ENCODE peak calls at places on chromosome 12, in eight cellular contexts. One of them, this sample, is unnamed.

GRCh38 chr12:115867854-115868253 is 409.6 kb downstream of the MED13L start:
- DNase-seq in activated CD8-positive, alpha-beta memory T cell treated with anti-CD3 and anti-CD28 coated beads, Interleukin-2, amount 50 U/mL, for 4 hours: no peak
- DNase-seq in stomach: no peak
- DNase-seq in B cell: no peak
- DNase-seq in sciatic nerve: no peak
- DNase-seq in neural crest cell: no peak
- DNase-seq in stimulated activated CD8-positive, alpha-beta memory T cell treated with anti-CD3 and anti-CD28 coated beads, Interleukin-15, amount 100 ng/mL, for 24 hours: no peak
- DNase-seq in HuH-7.5: no peak
- DNase-seq in this sample: no peak

GRCh38 chr12:110543252-110543959 is 39.7 kb downstream of the PPTC7 start:
- DNase-seq in B cell: no peak
- DNase-seq in sciatic nerve: peak; percentile 92
- DNase-seq in activated CD8-positive, alpha-beta memory T cell treated with anti-CD3 and anti-CD28 coated beads, Interleukin-2, amount 50 U/mL, for 4 hours: no peak
- DNase-seq in neural crest cell: no peak
- DNase-seq in stomach: peak; percentile 91
- DNase-seq in stimulated activated CD8-positive, alpha-beta memory T cell treated with anti-CD3 and anti-CD28 coated beads, Interleukin-15, amount 100 ng/mL, for 24 hours: no peak
- DNase-seq in HuH-7.5: no peak
- DNase-seq in this sample: no peak

GRCh38 chr12:89135976-89136634 is 216.2 kb downstream of the DUSP6 start:
- DNase-seq in sciatic nerve: no peak
- DNase-seq in stomach: no peak
- DNase-seq in neural crest cell: no peak
- DNase-seq in stimulated activated CD8-positive, alpha-beta memory T cell treated with anti-CD3 and anti-CD28 coated beads, Interleukin-15, amount 100 ng/mL, for 24 hours: no peak
- DNase-seq in B cell: peak; percentile 12
- DNase-seq in HuH-7.5: no peak
- DNase-seq in activated CD8-positive, alpha-beta memory T cell treated with anti-CD3 and anti-CD28 coated beads, Interleukin-2, amount 50 U/mL, for 4 hours: no peak
- DNase-seq in this sample: no peak

GRCh38 chr12:68779280-68779679 is 28.7 kb upstream of the MDM2 start:
- DNase-seq in sciatic nerve: no peak
- DNase-seq in B cell: no peak
- DNase-seq in activated CD8-positive, alpha-beta memory T cell treated with anti-CD3 and anti-CD28 coated beads, Interleukin-2, amount 50 U/mL, for 4 hours: no peak
- DNase-seq in neural crest cell: no peak
- DNase-seq in stomach: no peak
- DNase-seq in stimulated activated CD8-positive, alpha-beta memory T cell treated with anti-CD3 and anti-CD28 coated beads, Interleukin-15, amount 100 ng/mL, for 24 hours: no peak
- DNase-seq in HuH-7.5: no peak
- DNase-seq in this sample: no peak

GRCh38 chr12:42922512-42922865 is 332.9 kb upstream of the PRICKLE1 start:
- DNase-seq in neural crest cell: no peak
- DNase-seq in B cell: no peak
- DNase-seq in sciatic nerve: no peak
- DNase-seq in stimulated activated CD8-positive, alpha-beta memory T cell treated with anti-CD3 and anti-CD28 coated beads, Interleukin-15, amount 100 ng/mL, for 24 hours: no peak
- DNase-seq in stomach: no peak
- DNase-seq in HuH-7.5: no peak
- DNase-seq in activated CD8-positive, alpha-beta memory T cell treated with anti-CD3 and anti-CD28 coated beads, Interleukin-2, amount 50 U/mL, for 4 hours: no peak
- DNase-seq in this sample: no peak

GRCh38 chr12:19575307-19576243 is 136.3 kb downstream of the AEBP2 start:
- DNase-seq in activated CD8-positive, alpha-beta memory T cell treated with anti-CD3 and anti-CD28 coated beads, Interleukin-2, amount 50 U/mL, for 4 hours: no peak
- DNase-seq in stomach: peak; percentile 39
- DNase-seq in stimulated activated CD8-positive, alpha-beta memory T cell treated with anti-CD3 and anti-CD28 coated beads, Interleukin-15, amount 100 ng/mL, for 24 hours: no peak
- DNase-seq in B cell: no peak
- DNase-seq in sciatic nerve: no peak
- DNase-seq in neural crest cell: no peak
- DNase-seq in HuH-7.5: no peak
- DNase-seq in this sample: no peak

GRCh38 chr12:41661141-41661540 is 473.0 kb downstream of the PDZRN4 start:
- DNase-seq in stimulated activated CD8-positive, alpha-beta memory T cell treated with anti-CD3 and anti-CD28 coated beads, Interleukin-15, amount 100 ng/mL, for 24 hours: no peak
- DNase-seq in B cell: no peak
- DNase-seq in neural crest cell: no peak
- DNase-seq in activated CD8-positive, alpha-beta memory T cell treated with anti-CD3 and anti-CD28 coated beads, Interleukin-2, amount 50 U/mL, for 4 hours: no peak
- DNase-seq in stomach: no peak
- DNase-seq in HuH-7.5: no peak
- DNase-seq in sciatic nerve: no peak
- DNase-seq in this sample: no peak

GRCh38 chr12:52201520-52201839 is 9.7 kb upstream of the KRT80 start:
- DNase-seq in B cell: no peak
- DNase-seq in stimulated activated CD8-positive, alpha-beta memory T cell treated with anti-CD3 and anti-CD28 coated beads, Interleukin-15, amount 100 ng/mL, for 24 hours: no peak
- DNase-seq in HuH-7.5: no peak
- DNase-seq in sciatic nerve: no peak
- DNase-seq in activated CD8-positive, alpha-beta memory T cell treated with anti-CD3 and anti-CD28 coated beads, Interleukin-2, amount 50 U/mL, for 4 hours: no peak
- DNase-seq in neural crest cell: no peak
- DNase-seq in stomach: no peak
- DNase-seq in this sample: no peak

GRCh38 chr12:59151243-59151642 is 230.9 kb upstream of the LRIG3 start:
- DNase-seq in stimulated activated CD8-positive, alpha-beta memory T cell treated with anti-CD3 and anti-CD28 coated beads, Interleukin-15, amount 100 ng/mL, for 24 hours: no peak
- DNase-seq in B cell: no peak
- DNase-seq in stomach: no peak
- DNase-seq in sciatic nerve: no peak
- DNase-seq in neural crest cell: no peak
- DNase-seq in activated CD8-positive, alpha-beta memory T cell treated with anti-CD3 and anti-CD28 coated beads, Interleukin-2, amount 50 U/mL, for 4 hours: no peak
- DNase-seq in HuH-7.5: no peak
- DNase-seq in this sample: no peak

GRCh38 chr12:51661836-51662235 is 70.8 kb downstream of the SCN8A start:
- DNase-seq in sciatic nerve: no peak
- DNase-seq in stimulated activated CD8-positive, alpha-beta memory T cell treated with anti-CD3 and anti-CD28 coated beads, Interleukin-15, amount 100 ng/mL, for 24 hours: no peak
- DNase-seq in stomach: no peak
- DNase-seq in HuH-7.5: no peak
- DNase-seq in activated CD8-positive, alpha-beta memory T cell treated with anti-CD3 and anti-CD28 coated beads, Interleukin-2, amount 50 U/mL, for 4 hours: no peak
- DNase-seq in B cell: no peak
- DNase-seq in neural crest cell: no peak
- DNase-seq in this sample: no peak

GRCh38 chr12:58395470-58395869 is 454.1 kb downstream of the ATP23 start:
- DNase-seq in sciatic nerve: no peak
- DNase-seq in stimulated activated CD8-positive, alpha-beta memory T cell treated with anti-CD3 and anti-CD28 coated beads, Interleukin-15, amount 100 ng/mL, for 24 hours: no peak
- DNase-seq in HuH-7.5: no peak
- DNase-seq in neural crest cell: no peak
- DNase-seq in stomach: no peak
- DNase-seq in activated CD8-positive, alpha-beta memory T cell treated with anti-CD3 and anti-CD28 coated beads, Interleukin-2, amount 50 U/mL, for 4 hours: no peak
- DNase-seq in B cell: no peak
- DNase-seq in this sample: no peak

GRCh38 chr12:67520611-67521010 is 127.9 kb upstream of the DYRK2 start:
- DNase-seq in sciatic nerve: no peak
- DNase-seq in stomach: no peak
- DNase-seq in neural crest cell: no peak
- DNase-seq in HuH-7.5: no peak
- DNase-seq in B cell: no peak
- DNase-seq in stimulated activated CD8-positive, alpha-beta memory T cell treated with anti-CD3 and anti-CD28 coated beads, Interleukin-15, amount 100 ng/mL, for 24 hours: no peak
- DNase-seq in activated CD8-positive, alpha-beta memory T cell treated with anti-CD3 and anti-CD28 coated beads, Interleukin-2, amount 50 U/mL, for 4 hours: no peak
- DNase-seq in this sample: no peak

GRCh38 chr12:6941786-6942185 is 1.8 kb upstream of the RNU7-1 start:
- DNase-seq in HuH-7.5: no peak
- DNase-seq in sciatic nerve: no peak
- DNase-seq in neural crest cell: no peak
- DNase-seq in stimulated activated CD8-positive, alpha-beta memory T cell treated with anti-CD3 and anti-CD28 coated beads, Interleukin-15, amount 100 ng/mL, for 24 hours: no peak
- DNase-seq in stomach: no peak
- DNase-seq in B cell: no peak
- DNase-seq in activated CD8-positive, alpha-beta memory T cell treated with anti-CD3 and anti-CD28 coated beads, Interleukin-2, amount 50 U/mL, for 4 hours: no peak
- DNase-seq in this sample: no peak

GRCh38 chr12:17928708-17929366 is 161.2 kb downstream of the RERGL start:
- DNase-seq in HuH-7.5: no peak
- DNase-seq in sciatic nerve: no peak
- DNase-seq in stomach: no peak
- DNase-seq in neural crest cell: no peak
- DNase-seq in activated CD8-positive, alpha-beta memory T cell treated with anti-CD3 and anti-CD28 coated beads, Interleukin-2, amount 50 U/mL, for 4 hours: no peak
- DNase-seq in stimulated activated CD8-positive, alpha-beta memory T cell treated with anti-CD3 and anti-CD28 coated beads, Interleukin-15, amount 100 ng/mL, for 24 hours: no peak
- DNase-seq in B cell: no peak
- DNase-seq in this sample: no peak

GRCh38 chr12:109775172-109775881 is 57.9 kb downstream of the TRPV4 start:
- DNase-seq in activated CD8-positive, alpha-beta memory T cell treated with anti-CD3 and anti-CD28 coated beads, Interleukin-2, amount 50 U/mL, for 4 hours: peak; percentile 73
- DNase-seq in HuH-7.5: peak; percentile 96
- DNase-seq in stomach: peak; percentile 82
- DNase-seq in neural crest cell: peak; percentile 86
- DNase-seq in B cell: peak; percentile 81
- DNase-seq in stimulated activated CD8-positive, alpha-beta memory T cell treated with anti-CD3 and anti-CD28 coated beads, Interleukin-15, amount 100 ng/mL, for 24 hours: peak; percentile 59
- DNase-seq in sciatic nerve: peak; percentile 89
- DNase-seq in this sample: no peak

GRCh38 chr12:110109837-110110535 is 14.2 kb upstream of the IFT81 start:
- DNase-seq in stomach: no peak
- DNase-seq in HuH-7.5: no peak
- DNase-seq in sciatic nerve: no peak
- DNase-seq in activated CD8-positive, alpha-beta memory T cell treated with anti-CD3 and anti-CD28 coated beads, Interleukin-2, amount 50 U/mL, for 4 hours: no peak
- DNase-seq in neural crest cell: no peak
- DNase-seq in B cell: no peak
- DNase-seq in stimulated activated CD8-positive, alpha-beta memory T cell treated with anti-CD3 and anti-CD28 coated beads, Interleukin-15, amount 100 ng/mL, for 24 hours: no peak
- DNase-seq in this sample: no peak

GRCh38 chr12:106417926-106418910 is 60.7 kb downstream of the POLR3B start:
- DNase-seq in stimulated activated CD8-positive, alpha-beta memory T cell treated with anti-CD3 and anti-CD28 coated beads, Interleukin-15, amount 100 ng/mL, for 24 hours: no peak
- DNase-seq in stomach: no peak
- DNase-seq in B cell: no peak
- DNase-seq in HuH-7.5: no peak
- DNase-seq in neural crest cell: no peak
- DNase-seq in sciatic nerve: no peak
- DNase-seq in activated CD8-positive, alpha-beta memory T cell treated with anti-CD3 and anti-CD28 coated beads, Interleukin-2, amount 50 U/mL, for 4 hours: no peak
- DNase-seq in this sample: no peak

GRCh38 chr12:108211161-108211560 is 82.1 kb downstream of the WSCD2 start:
- DNase-seq in neural crest cell: no peak
- DNase-seq in stomach: no peak
- DNase-seq in HuH-7.5: no peak
- DNase-seq in activated CD8-positive, alpha-beta memory T cell treated with anti-CD3 and anti-CD28 coated beads, Interleukin-2, amount 50 U/mL, for 4 hours: no peak
- DNase-seq in B cell: no peak
- DNase-seq in sciatic nerve: no peak
- DNase-seq in stimulated activated CD8-positive, alpha-beta memory T cell treated with anti-CD3 and anti-CD28 coated beads, Interleukin-15, amount 100 ng/mL, for 24 hours: no peak
- DNase-seq in this sample: no peak

GRCh38 chr12:14701808-14702568 is 5.6 kb upstream of the GUCY2C start:
- DNase-seq in stimulated activated CD8-positive, alpha-beta memory T cell treated with anti-CD3 and anti-CD28 coated beads, Interleukin-15, amount 100 ng/mL, for 24 hours: no peak
- DNase-seq in HuH-7.5: no peak
- DNase-seq in sciatic nerve: no peak
- DNase-seq in B cell: no peak
- DNase-seq in activated CD8-positive, alpha-beta memory T cell treated with anti-CD3 and anti-CD28 coated beads, Interleukin-2, amount 50 U/mL, for 4 hours: no peak
- DNase-seq in neural crest cell: no peak
- DNase-seq in stomach: no peak
- DNase-seq in this sample: no peak